ENCODE peak calls at places on chromosomes 5 and 9, in eight cellular contexts. O is right atrium auricular region, P is ovary, B is cardiac muscle cell, A is transverse colon, S is thyroid gland, N is mammary epithelial cell, H is tibial nerve. D is an unnamed sample. For H3K4me1 and H3K27me3, the result is how much of the 10 kb centered on the place peaks cover.

GRCh38 chr9:137666950-137667670 is 48.3 kb downstream of the EHMT1 start:
- DNase-seq in O (no peak), P (no peak), B (no peak), A (peak), S (no peak), N (no peak), H (no peak), D (no peak)

GRCh38 chr5:76489877-76490688 is 87.0 kb downstream of the IQGAP2 start:
- DNase-seq in O (no peak), P (no peak), B (no peak), A (no peak), S (peak), N (no peak), H (no peak), D (no peak)

GRCh38 chr5:38265546-38266179 is 7.3 kb downstream of the EGFLAM start:
- DNase-seq in O (peak), P (peak), B (peak), A (peak), S (peak), N (peak), H (peak), D (peak)

GRCh38 chr9:36924071-36924470 is 110.0 kb downstream of the PAX5 start:
- DNase-seq in O (no peak), P (no peak), B (peak), A (no peak), S (no peak), N (peak), H (no peak), D (no peak)

GRCh38 chr9:72443855-72444254 is 77.6 kb upstream of the TMC1 start:
- DNase-seq in O (no peak), P (no peak), B (no peak), A (no peak), S (no peak), N (peak), H (no peak), D (no peak)

GRCh38 chr5:123549256-123549904 is 37.4 kb downstream of the CSNK1G3 start:
- DNase-seq in O (no peak), P (no peak), B (no peak), A (peak), S (no peak), N (no peak), H (no peak), D (no peak)

GRCh38 chr5:125129151-125129806 is 382.8 kb upstream of the ZNF608 start:
- DNase-seq in O (no peak), P (no peak), B (no peak), A (no peak), S (no peak), N (peak), H (no peak), D (no peak)

GRCh38 chr5:23318960-23319359 is 188.4 kb upstream of the PRDM9 start:
- DNase-seq in O (no peak), P (no peak), B (no peak), A (no peak), S (no peak), N (peak), H (no peak), D (no peak)

GRCh38 chr5:38666668-38667498 is 110.4 kb upstream of the LIFR start:
- DNase-seq in O (no peak), P (peak), B (peak), A (no peak), S (peak), N (no peak), H (peak), D (peak)

GRCh38 chr5:53343187-53343586 is 137.2 kb upstream of the FST start:
- DNase-seq in O (no peak), P (no peak), B (peak), A (no peak), S (no peak), N (peak), H (no peak), D (no peak)

GRCh38 chr9:29319727-29320513 is 1746.6 kb upstream of the C9orf72 start:
- DNase-seq in O (no peak), P (no peak), B (peak), A (no peak), S (no peak), N (no peak), H (no peak), D (no peak)

GRCh38 chr5:142322747-142323479 is 1.9 kb downstream of the SPRY4 start:
- DNase-seq in O (peak), P (peak), B (peak), A (no peak), S (no peak), N (peak), H (peak), D (peak)

GRCh38 chr5:172107606-172108005 is 80.4 kb downstream of the STK10 start:
- DNase-seq in O (no peak), P (no peak), B (peak), A (no peak), S (no peak), N (peak), H (no peak), D (no peak)

GRCh38 chr5:387491-388265 is 55.3 kb upstream of the EXOC3 start:
- DNase-seq in O (peak), P (no peak), B (no peak), A (no peak), S (no peak), N (no peak), H (no peak), D (no peak)

GRCh38 chr9:137085918-137086530 is 761 bp upstream of the MAN1B1 start:
- DNase-seq in O (peak), P (peak), B (peak), A (peak), S (peak), N (peak), H (no peak), D (peak)

GRCh38 chr5:73507062-73507461 is 8.8 kb downstream of the BTF3 start:
- DNase-seq in O (no peak), P (no peak), B (peak), A (no peak), S (no peak), N (no peak), H (no peak), D (no peak)

GRCh38 chr5:132504746-132505145 is 14.2 kb upstream of the IRF1 start:
- DNase-seq in O (no peak), P (no peak), B (no peak), A (no peak), S (no peak), N (no peak), H (no peak), D (no peak)

GRCh38 chr9:23342296-23342695 is 483.7 kb downstream of the ELAVL2 start:
- DNase-seq in O (no peak), P (no peak), B (peak), A (no peak), S (no peak), N (peak), H (no peak), D (no peak)

GRCh38 chr5:142499591-142500384 is 175.0 kb upstream of the SPRY4 start:
- DNase-seq in O (no peak), P (no peak), B (no peak), A (no peak), S (peak), N (no peak), H (no peak), D (no peak)

GRCh38 chr5:174355208-174355612 is 309.7 kb downstream of the NSG2 start:
- DNase-seq in O (peak), P (no peak), B (peak), A (no peak), S (no peak), N (peak), H (peak), D (no peak)

GRCh38 chr9:110283736-110284135 is 27.4 kb upstream of the TXN start:
- DNase-seq in O (no peak), P (no peak), B (no peak), A (no peak), S (no peak), N (peak), H (no peak), D (no peak)

GRCh38 chr9:76610009-76610352 is 151.0 kb downstream of the GCNT1 start:
- DNase-seq in O (peak), P (peak), B (peak), A (peak), S (peak), N (no peak), H (peak), D (peak)

GRCh38 chr9:21381752-21382339 is 3.4 kb downstream of the IFNA2 start:
- DNase-seq in O (no peak), P (no peak), B (no peak), A (no peak), S (no peak), N (no peak), H (no peak), D (no peak)

GRCh38 chr5:76393035-76393680 is 9.9 kb upstream of the IQGAP2 start:
- DNase-seq in O (no peak), P (no peak), B (no peak), A (no peak), S (no peak), N (no peak), H (no peak), D (no peak)

GRCh38 chr9:134209731-134210311 is 45.5 kb upstream of the RNU6ATAC start:
- DNase-seq in O (no peak), P (peak), B (no peak), A (no peak), S (no peak), N (no peak), H (no peak), D (no peak)

GRCh38 chr5:103445426-103446035 is 117.1 kb downstream of the NUDT12 start:
- DNase-seq in O (no peak), P (no peak), B (no peak), A (no peak), S (no peak), N (no peak), H (no peak), D (no peak)

GRCh38 chr5:40378431-40379175 is 301.1 kb upstream of the PTGER4 start:
- DNase-seq in O (no peak), P (no peak), B (no peak), A (no peak), S (no peak), N (no peak), H (no peak), D (no peak)

GRCh38 chr9:683509-684021 is 157.9 kb upstream of the DMRT1 start:
- DNase-seq in O (no peak), P (no peak), B (no peak), A (no peak), S (no peak), N (no peak), H (no peak), D (no peak)
- H3K4me1 ChIP-seq in O (half or more), P (under half), B (under half), A (under half), S (under half), N (half or more), H (under half), D (half or more)

DNA sequence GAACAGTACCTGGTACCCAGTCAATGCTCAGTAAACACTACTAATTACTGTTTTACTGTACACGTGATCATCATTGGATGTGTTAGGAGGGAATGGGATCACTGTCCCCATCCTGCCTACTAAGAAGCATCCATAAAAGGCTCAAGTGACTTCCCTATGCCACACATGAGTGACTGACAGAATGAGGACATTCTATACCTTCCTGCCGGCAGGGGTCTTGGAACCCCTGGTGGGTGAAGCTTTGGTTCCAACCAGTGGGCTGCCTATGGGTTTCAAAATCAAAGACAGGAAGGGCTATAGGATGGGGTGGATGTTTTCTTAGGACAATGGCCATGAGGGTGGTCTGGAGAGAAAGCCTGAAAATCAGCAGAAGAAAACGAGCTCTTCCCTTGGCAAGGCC is 209.6 kb upstream of the PANK3 start:
- DNase-seq in O (no peak), P (no peak), B (no peak), A (no peak), S (no peak), N (no peak), H (no peak), D (no peak)
- H3K27me3 ChIP-seq in O (under half), P (under half), B (under half), A (under half), S (under half), N (under half), H (under half), D (under half)

GRCh38 chr9:113463418-113464285 is at the start of gene RGS3:
- DNase-seq in O (peak), P (no peak), B (no peak), A (peak), S (peak), N (peak), H (no peak), D (peak)

GRCh38 chr9:113461943-113462342 is 1.6 kb upstream of the RGS3 start:
- DNase-seq in O (no peak), P (no peak), B (no peak), A (no peak), S (no peak), N (no peak), H (no peak), D (no peak)

GRCh38 chr9:113461285-113461684 is 2.2 kb upstream of the RGS3 start:
- DNase-seq in O (peak), P (no peak), B (no peak), A (no peak), S (no peak), N (no peak), H (no peak), D (no peak)

GRCh38 chr9:113464286-113464660 is 746 bp downstream of the RGS3 start:
- DNase-seq in O (no peak), P (no peak), B (no peak), A (no peak), S (no peak), N (no peak), H (no peak), D (no peak)

DNA sequence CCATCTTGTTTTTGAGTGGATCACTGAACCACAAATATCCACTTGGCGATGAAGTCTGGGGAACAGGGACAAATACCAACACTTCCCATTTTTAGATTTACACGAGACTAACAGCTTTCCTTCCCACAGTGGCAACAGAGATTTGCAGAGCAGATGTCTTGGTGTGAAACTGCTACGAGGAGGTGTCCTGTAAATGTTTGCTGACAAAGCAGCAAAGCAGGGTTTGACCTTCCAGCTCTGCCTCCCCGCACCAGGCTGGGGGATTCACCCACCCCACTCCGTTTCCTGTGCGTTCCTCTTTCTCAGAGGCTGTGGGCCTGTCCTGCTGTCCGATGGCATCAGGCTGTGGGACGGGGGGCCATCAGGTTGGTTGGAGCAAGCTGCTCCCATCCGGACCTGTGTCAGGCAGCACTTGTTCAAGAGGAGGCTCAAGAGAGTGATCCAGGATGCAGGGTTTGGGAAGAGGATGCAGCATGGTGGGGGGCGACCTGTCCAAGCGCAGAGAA is 693 bp upstream of the RGS3 start:
- DNase-seq in O (peak), P (no peak), B (no peak), A (no peak), S (no peak), N (no peak), H (no peak), D (no peak)
- H3K4me3 ChIP-seq in O (peak), P (no peak), B (peak), A (no peak), S (no peak), N (no peak), H (no peak), D (no peak)

DNA sequence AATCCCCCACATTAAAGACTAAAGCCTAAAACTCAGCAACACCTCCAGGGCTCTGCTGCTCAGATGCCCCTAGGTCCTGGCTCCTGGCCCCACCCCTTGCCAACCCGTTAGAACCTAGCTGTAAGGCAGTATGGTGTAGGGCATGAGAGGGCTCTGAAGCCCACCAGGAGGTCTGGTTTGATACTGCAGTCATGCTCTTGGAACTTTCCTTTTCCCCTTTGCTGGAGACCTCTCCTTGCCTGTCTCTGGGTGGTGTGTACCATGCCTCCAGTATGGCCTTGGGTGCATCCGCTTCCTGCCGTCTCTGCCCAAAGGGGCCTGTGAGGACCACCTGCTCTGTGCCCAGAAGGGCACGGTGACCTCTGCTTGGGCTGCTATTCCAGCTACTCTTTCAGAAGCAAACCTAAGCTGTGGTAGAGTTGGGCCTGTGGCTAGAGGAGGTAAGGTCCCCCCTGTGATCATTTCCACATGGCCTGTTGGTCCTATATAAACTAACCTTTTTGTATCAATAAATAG is 3.5 kb downstream of the TENT4A start:
- DNase-seq in O (peak), P (peak), B (no peak), A (no peak), S (no peak), N (no peak), H (no peak), D (no peak)
- H3K4me1 ChIP-seq in O (half or more), P (under half), B (under half), A (under half), S (under half), N (under half), H (half or more), D (half or more)

D was measured in left ventricle myocardium inferior.